ENCODE peak calls at places on chromosomes 3 and 15, in seven cellular contexts. One of them, this sample, is unnamed.

GRCh38 chr3:148880681-148881080 is 15.6 kb downstream of the CPA3 start:
- DNase-seq in stimulated activated CD8-positive, alpha-beta memory T cell treated with anti-CD3 and anti-CD28 coated beads, Interleukin-15, amount 100 ng/mL, for 1 hour: no peak
- DNase-seq in H4: peak
- DNase-seq in left lung: no peak
- DNase-seq in T-helper 17 cell: no peak
- DNase-seq in GM13976: no peak
- DNase-seq in GM13977: peak
- DNase-seq in this sample: peak

GRCh38 chr3:115388825-115389224 is 234.5 kb upstream of the GAP43 start:
- DNase-seq in stimulated activated CD8-positive, alpha-beta memory T cell treated with anti-CD3 and anti-CD28 coated beads, Interleukin-15, amount 100 ng/mL, for 1 hour: no peak
- DNase-seq in H4: no peak
- DNase-seq in left lung: no peak
- DNase-seq in T-helper 17 cell: no peak
- DNase-seq in GM13976: no peak
- DNase-seq in GM13977: no peak
- DNase-seq in this sample: no peak

GRCh38 chr3:12679468-12679867 is 15.6 kb upstream of the RAF1 start:
- DNase-seq in stimulated activated CD8-positive, alpha-beta memory T cell treated with anti-CD3 and anti-CD28 coated beads, Interleukin-15, amount 100 ng/mL, for 1 hour: no peak
- DNase-seq in H4: peak
- DNase-seq in left lung: no peak
- DNase-seq in T-helper 17 cell: no peak
- DNase-seq in GM13976: no peak
- DNase-seq in GM13977: peak
- DNase-seq in this sample: peak

GRCh38 chr3:146566138-146566537 is 21.7 kb upstream of the PLSCR1 start:
- DNase-seq in stimulated activated CD8-positive, alpha-beta memory T cell treated with anti-CD3 and anti-CD28 coated beads, Interleukin-15, amount 100 ng/mL, for 1 hour: no peak
- DNase-seq in H4: no peak
- DNase-seq in left lung: no peak
- DNase-seq in T-helper 17 cell: no peak
- DNase-seq in GM13976: no peak
- DNase-seq in GM13977: no peak
- DNase-seq in this sample: no peak

GRCh38 chr3:101224739-101225138 is 95.6 kb downstream of the IMPG2 start:
- DNase-seq in stimulated activated CD8-positive, alpha-beta memory T cell treated with anti-CD3 and anti-CD28 coated beads, Interleukin-15, amount 100 ng/mL, for 1 hour: no peak
- DNase-seq in H4: no peak
- DNase-seq in left lung: no peak
- DNase-seq in T-helper 17 cell: no peak
- DNase-seq in GM13976: no peak
- DNase-seq in GM13977: no peak
- DNase-seq in this sample: no peak

GRCh38 chr3:20111836-20112235 is 71.6 kb downstream of the KAT2B start:
- DNase-seq in stimulated activated CD8-positive, alpha-beta memory T cell treated with anti-CD3 and anti-CD28 coated beads, Interleukin-15, amount 100 ng/mL, for 1 hour: no peak
- DNase-seq in H4: no peak
- DNase-seq in left lung: no peak
- DNase-seq in T-helper 17 cell: no peak
- DNase-seq in GM13976: no peak
- DNase-seq in GM13977: no peak
- DNase-seq in this sample: no peak

GRCh38 chr15:53527996-53528395 is 231.5 kb downstream of the WDR72 start:
- DNase-seq in stimulated activated CD8-positive, alpha-beta memory T cell treated with anti-CD3 and anti-CD28 coated beads, Interleukin-15, amount 100 ng/mL, for 1 hour: no peak
- DNase-seq in H4: no peak
- DNase-seq in left lung: no peak
- DNase-seq in T-helper 17 cell: no peak
- DNase-seq in GM13976: no peak
- DNase-seq in GM13977: no peak
- DNase-seq in this sample: no peak

GRCh38 chr3:23459437-23459836 is 256.3 kb downstream of the UBE2E2 start:
- DNase-seq in stimulated activated CD8-positive, alpha-beta memory T cell treated with anti-CD3 and anti-CD28 coated beads, Interleukin-15, amount 100 ng/mL, for 1 hour: no peak
- DNase-seq in H4: no peak
- DNase-seq in left lung: no peak
- DNase-seq in T-helper 17 cell: no peak
- DNase-seq in GM13976: no peak
- DNase-seq in GM13977: no peak
- DNase-seq in this sample: no peak

GRCh38 chr3:88641033-88641604 is 466.3 kb upstream of the EPHA3 start:
- DNase-seq in stimulated activated CD8-positive, alpha-beta memory T cell treated with anti-CD3 and anti-CD28 coated beads, Interleukin-15, amount 100 ng/mL, for 1 hour: no peak
- DNase-seq in H4: no peak
- DNase-seq in left lung: no peak
- DNase-seq in T-helper 17 cell: no peak
- DNase-seq in GM13976: no peak
- DNase-seq in GM13977: no peak
- DNase-seq in this sample: no peak

GRCh38 chr3:152737021-152737908 is 97.7 kb upstream of the P2RY1 start:
- DNase-seq in stimulated activated CD8-positive, alpha-beta memory T cell treated with anti-CD3 and anti-CD28 coated beads, Interleukin-15, amount 100 ng/mL, for 1 hour: no peak
- DNase-seq in H4: peak
- DNase-seq in left lung: no peak
- DNase-seq in T-helper 17 cell: no peak
- DNase-seq in GM13976: peak
- DNase-seq in GM13977: peak
- DNase-seq in this sample: no peak

GRCh38 chr3:167084566-167084965 is 295.5 kb downstream of the ZBBX start:
- DNase-seq in stimulated activated CD8-positive, alpha-beta memory T cell treated with anti-CD3 and anti-CD28 coated beads, Interleukin-15, amount 100 ng/mL, for 1 hour: no peak
- DNase-seq in H4: no peak
- DNase-seq in left lung: no peak
- DNase-seq in T-helper 17 cell: no peak
- DNase-seq in GM13976: no peak
- DNase-seq in GM13977: no peak
- DNase-seq in this sample: no peak

GRCh38 chr3:69485489-69485888 is 99.6 kb upstream of the FRMD4B start:
- DNase-seq in stimulated activated CD8-positive, alpha-beta memory T cell treated with anti-CD3 and anti-CD28 coated beads, Interleukin-15, amount 100 ng/mL, for 1 hour: no peak
- DNase-seq in H4: no peak
- DNase-seq in left lung: no peak
- DNase-seq in T-helper 17 cell: no peak
- DNase-seq in GM13976: no peak
- DNase-seq in GM13977: no peak
- DNase-seq in this sample: no peak

GRCh38 chr3:183515968-183516851 is 39.3 kb downstream of the KLHL6 start:
- DNase-seq in stimulated activated CD8-positive, alpha-beta memory T cell treated with anti-CD3 and anti-CD28 coated beads, Interleukin-15, amount 100 ng/mL, for 1 hour: peak
- DNase-seq in H4: no peak
- DNase-seq in left lung: no peak
- DNase-seq in T-helper 17 cell: no peak
- DNase-seq in GM13976: peak
- DNase-seq in GM13977: peak
- DNase-seq in this sample: no peak

This sample was measured in SHP77.